ENCODE peak calls at places on chromosomes 16 and 17, in nine cellular contexts. K, N, J, L, T, U, O, Z and I are unnamed samples.

GRCh38 chr17:74012465-74012864 is 191.0 kb upstream of the RPL38 start:
- DNase-seq in K (no peak), N (no peak), J (no peak), L (no peak), T (no peak), U (no peak), O (no peak), Z (no peak), I (no peak)

GRCh38 chr16:66798162-66798561 is 3.2 kb downstream of the TERB1 start:
- DNase-seq in K (no peak), N (no peak), J (no peak), L (no peak), T (peak), U (no peak), O (no peak), Z (no peak), I (no peak)

GRCh38 chr16:59973966-59974365 is 1239.8 kb upstream of the GOT2 start:
- DNase-seq in K (no peak), N (no peak), J (no peak), L (no peak), T (no peak), U (no peak), O (no peak), Z (no peak), I (no peak)

GRCh38 chr17:58595194-58595792 is 80.9 kb upstream of the MTMR4 start:
- DNase-seq in K (no peak), N (no peak), J (peak), L (no peak), T (no peak), U (no peak), O (no peak), Z (no peak), I (no peak)

GRCh38 chr17:55433029-55433628 is 11.5 kb upstream of the MMD start:
- DNase-seq in K (no peak), N (no peak), J (no peak), L (no peak), T (no peak), U (no peak), O (no peak), Z (no peak), I (no peak)

GRCh38 chr16:47018223-47018891 is 44.9 kb upstream of the DNAJA2 start:
- DNase-seq in K (peak), N (no peak), J (no peak), L (peak), T (no peak), U (peak), O (peak), Z (no peak), I (no peak)

GRCh38 chr16:68636818-68637217 is 8.3 kb upstream of the CDH3 start:
- DNase-seq in K (no peak), N (no peak), J (no peak), L (no peak), T (no peak), U (no peak), O (no peak), Z (no peak), I (no peak)

GRCh38 chr16:71542377-71542776 is 16.2 kb downstream of the CHST4 start:
- DNase-seq in K (peak), N (no peak), J (no peak), L (peak), T (peak), U (peak), O (peak), Z (no peak), I (peak)

GRCh38 chr17:73956595-73957465 is 246.6 kb upstream of the RPL38 start:
- DNase-seq in K (peak), N (no peak), J (no peak), L (peak), T (peak), U (peak), O (peak), Z (peak), I (no peak)

GRCh38 chr16:3509470-3509928 is 8.7 kb downstream of the CLUAP1 start:
- DNase-seq in K (no peak), N (no peak), J (no peak), L (no peak), T (no peak), U (no peak), O (peak), Z (no peak), I (no peak)

GRCh38 chr16:47392114-47392513 is 68.7 kb downstream of the ITFG1 start:
- DNase-seq in K (no peak), N (no peak), J (peak), L (no peak), T (no peak), U (no peak), O (no peak), Z (no peak), I (no peak)

GRCh38 chr16:53111078-53111776 is 56.4 kb downstream of the CHD9 start:
- DNase-seq in K (no peak), N (no peak), J (peak), L (no peak), T (peak), U (no peak), O (no peak), Z (no peak), I (no peak)

GRCh38 chr16:11149011-11149616 is 106.9 kb downstream of the SOCS1 start:
- DNase-seq in K (peak), N (no peak), J (no peak), L (no peak), T (no peak), U (no peak), O (no peak), Z (no peak), I (no peak)

GRCh38 chr17:66843606-66844005 is 8.7 kb downstream of the CACNG5 start:
- DNase-seq in K (no peak), N (no peak), J (no peak), L (no peak), T (no peak), U (no peak), O (no peak), Z (no peak), I (no peak)

GRCh38 chr17:55258578-55259135 is 6.1 kb upstream of the HLF start:
- DNase-seq in K (no peak), N (no peak), J (no peak), L (no peak), T (no peak), U (no peak), O (no peak), Z (no peak), I (no peak)

GRCh38 chr16:84795338-84796053 is 24.3 kb upstream of the CRISPLD2 start:
- DNase-seq in K (no peak), N (peak), J (no peak), L (no peak), T (peak), U (no peak), O (no peak), Z (no peak), I (peak)

GRCh38 chr16:54178491-54178976 is 108.1 kb downstream of the IRX3 start:
- DNase-seq in K (no peak), N (no peak), J (no peak), L (no peak), T (no peak), U (peak), O (no peak), Z (no peak), I (no peak)

GRCh38 chr16:4215106-4215505 is 26.8 kb downstream of the SRL start:
- DNase-seq in K (no peak), N (no peak), J (no peak), L (no peak), T (no peak), U (no peak), O (no peak), Z (no peak), I (no peak)